ENCODE peak calls at places on chromosomes 13 and 19, in seven cellular contexts. F, N, L, K, P, Q and B are unnamed samples. For H3K36me3 and H3K4me1, the result is how much of the 10 kb centered on the place peaks cover.

GRCh38 chr13:92172191-92172590 is 773.8 kb downstream of the GPC5 start:
- DNase-seq in F (no peak), K (no peak), L (peak), P (no peak), N (peak), Q (no peak), B (no peak)

GRCh38 chr13:99007414-99007986 is 29.6 kb upstream of the DOCK9 start:
- DNase-seq in F (no peak), P (no peak), K (no peak), L (no peak), Q (no peak), N (no peak), B (no peak)

GRCh38 chr19:55112781-55113569 is 4.5 kb downstream of the PPP1R12C start:
- DNase-seq in P (no peak), K (no peak), N (no peak), Q (peak), L (no peak), F (no peak), B (no peak)

GRCh38 chr19:1422360-1422759 is 15.0 kb downstream of the DAZAP1 start:
- DNase-seq in N (no peak), P (no peak), K (no peak), L (no peak), Q (no peak), F (no peak), B (no peak)

GRCh38 chr13:27775943-27776342 is 16.3 kb upstream of the GSX1 start:
- DNase-seq in N (no peak), F (no peak), L (no peak), Q (peak), P (no peak), K (no peak), B (no peak)

GRCh38 chr19:6740589-6741348 is 1.3 kb downstream of the TRIP10 start:
- DNase-seq in P (peak), K (peak), N (peak), Q (peak), L (peak), F (peak), B (no peak)

GRCh38 chr19:46824887-46825730 is 25.5 kb downstream of the AP2S1 start:
- DNase-seq in Q (no peak), F (no peak), P (no peak), K (no peak), L (no peak), N (peak), B (no peak)

GRCh38 chr13:101959016-101959415 is 442.8 kb downstream of the FGF14 start:
- DNase-seq in L (no peak), P (no peak), N (no peak), K (no peak), Q (no peak), F (no peak), B (no peak)

GRCh38 chr13:112627161-112627560 is 39.2 kb upstream of the TUBGCP3 start:
- DNase-seq in L (no peak), K (no peak), Q (no peak), N (no peak), P (no peak), F (no peak), B (no peak)

GRCh38 chr13:36764536-36764935 is 54.5 kb upstream of the RFXAP start:
- DNase-seq in P (no peak), K (no peak), N (no peak), F (no peak), L (no peak), Q (no peak), B (no peak)

GRCh38 chr19:3653865-3654513 is 27.4 kb upstream of the CACTIN start:
- DNase-seq in F (no peak), K (no peak), N (peak), Q (peak), L (no peak), P (no peak), B (no peak)

GRCh38 chr19:3651684-3652083 is 25.1 kb upstream of the CACTIN start:
- DNase-seq in N (no peak), F (no peak), P (no peak), L (no peak), Q (no peak), K (no peak), B (no peak)

GRCh38 chr19:3653081-3653795 is 26.6 kb upstream of the CACTIN start:
- DNase-seq in Q (no peak), F (no peak), N (no peak), K (no peak), L (no peak), P (no peak), B (no peak)

GRCh38 chr19:3649888-3650287 is 23.3 kb upstream of the CACTIN start:
- DNase-seq in N (no peak), Q (peak), F (no peak), K (no peak), P (no peak), L (no peak), B (no peak)

GRCh38 chr19:3652422-3652821 is 25.8 kb upstream of the CACTIN start:
- DNase-seq in L (no peak), P (no peak), Q (no peak), K (no peak), N (no peak), F (no peak), B (no peak)
- H3K36me3 ChIP-seq in L (under half), P (under half), Q (under half), K (half or more), N (under half), F (under half), B (under half)

GRCh38 chr19:29211562-29212416 is 1.2 kb downstream of the UQCRFS1 start:
- DNase-seq in N (peak), K (no peak), Q (peak), F (no peak), P (no peak), L (peak), B (no peak)
- H3K4me2 ChIP-seq in N (peak), K (peak), Q (peak), F (peak), P (peak), L (peak), B (peak)

GRCh38 chr19:34180709-34181108 is 8.4 kb downstream of the LSM14A start:
- DNase-seq in N (no peak), F (no peak), Q (no peak), K (no peak), L (no peak), P (no peak), B (no peak)
- H3K4me1 ChIP-seq in N (half or more), F (half or more), Q (under half), K (under half), L (under half), P (under half), B (under half)

GRCh38 chr13:45401306-45401705 is 16.9 kb downstream of the SLC25A30 start:
- DNase-seq in P (no peak), K (no peak), Q (no peak), F (no peak), N (no peak), L (no peak), B (no peak)
- H3K36me3 ChIP-seq in P (under half), K (half or more), Q (under half), F (under half), N (under half), L (under half), B (under half)

DNA sequence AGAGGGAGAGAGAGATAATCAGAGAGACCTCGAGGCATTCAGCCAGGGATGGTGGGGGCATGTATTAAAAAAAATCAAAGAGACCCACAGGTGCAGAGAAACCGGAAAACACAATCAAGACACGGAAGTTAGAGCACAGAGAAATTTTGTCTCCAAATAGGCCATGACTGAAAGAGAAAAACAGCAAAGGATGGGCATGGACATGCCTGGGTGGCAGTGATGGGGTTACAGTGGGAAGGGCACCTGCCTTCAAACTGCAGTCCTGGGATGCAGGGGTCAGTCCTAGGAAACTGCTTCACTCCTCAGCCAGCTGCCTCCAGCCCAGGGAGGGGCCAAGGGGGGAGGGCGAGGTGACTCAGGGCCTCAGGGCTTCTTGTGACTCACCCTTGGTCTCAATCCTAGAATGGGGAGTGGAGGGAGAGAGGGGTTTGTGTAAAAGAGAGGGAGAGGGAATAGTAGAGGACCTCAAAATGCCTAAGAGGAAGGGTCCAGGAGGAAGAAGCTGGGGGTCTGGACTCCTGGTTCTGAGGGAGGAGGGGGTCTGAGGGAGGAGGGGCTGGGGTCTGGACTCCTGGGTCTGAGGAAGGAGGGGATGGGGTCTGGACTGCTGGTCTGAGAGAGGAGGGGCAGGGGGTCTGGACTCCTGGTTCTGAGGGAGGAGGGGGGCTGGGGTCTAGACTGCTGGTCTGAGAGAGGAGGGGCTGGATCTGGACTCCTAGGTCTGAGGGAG is 3.6 kb upstream of the KCNN4 start:
- DNase-seq in L (peak), K (no peak), F (peak), Q (no peak), P (peak), N (peak), B (no peak)
- H3K4me2 ChIP-seq in L (no peak), K (no peak), F (peak), Q (no peak), P (no peak), N (peak), B (peak)

GRCh38 chr19:15283141-15283885 is 49.0 kb downstream of the BRD4 start:
- DNase-seq in P (no peak), K (no peak), Q (no peak), F (no peak), N (peak), L (peak), B (no peak)
- H3K4me1 ChIP-seq in P (under half), K (under half), Q (half or more), F (half or more), N (half or more), L (under half), B (half or more)

DNA sequence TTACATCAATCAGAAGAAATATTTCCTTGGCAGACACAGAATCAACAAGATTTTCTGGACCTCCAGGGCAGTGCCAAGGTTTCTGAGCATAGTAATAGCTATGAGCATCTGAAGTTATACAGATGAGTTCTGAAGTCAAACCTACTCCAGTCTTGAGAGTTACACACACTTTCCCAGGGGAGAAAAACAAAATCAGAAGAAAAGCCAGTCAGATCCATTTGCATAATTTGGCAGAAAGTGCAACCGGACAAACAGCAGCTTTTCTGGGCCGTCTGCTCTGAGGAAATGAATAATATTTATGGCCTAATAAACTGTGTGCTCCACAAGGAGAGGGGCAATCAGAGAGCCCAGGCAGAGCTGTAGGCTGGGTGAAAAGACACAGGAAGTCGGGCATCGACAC is 93.1 kb downstream of the KL start:
- DNase-seq in P (no peak), F (no peak), Q (no peak), N (peak), L (no peak), K (no peak), B (no peak)
- H3K36me3 ChIP-seq in P (under half), F (under half), Q (under half), N (under half), L (half or more), K (under half), B (under half)

DNA sequence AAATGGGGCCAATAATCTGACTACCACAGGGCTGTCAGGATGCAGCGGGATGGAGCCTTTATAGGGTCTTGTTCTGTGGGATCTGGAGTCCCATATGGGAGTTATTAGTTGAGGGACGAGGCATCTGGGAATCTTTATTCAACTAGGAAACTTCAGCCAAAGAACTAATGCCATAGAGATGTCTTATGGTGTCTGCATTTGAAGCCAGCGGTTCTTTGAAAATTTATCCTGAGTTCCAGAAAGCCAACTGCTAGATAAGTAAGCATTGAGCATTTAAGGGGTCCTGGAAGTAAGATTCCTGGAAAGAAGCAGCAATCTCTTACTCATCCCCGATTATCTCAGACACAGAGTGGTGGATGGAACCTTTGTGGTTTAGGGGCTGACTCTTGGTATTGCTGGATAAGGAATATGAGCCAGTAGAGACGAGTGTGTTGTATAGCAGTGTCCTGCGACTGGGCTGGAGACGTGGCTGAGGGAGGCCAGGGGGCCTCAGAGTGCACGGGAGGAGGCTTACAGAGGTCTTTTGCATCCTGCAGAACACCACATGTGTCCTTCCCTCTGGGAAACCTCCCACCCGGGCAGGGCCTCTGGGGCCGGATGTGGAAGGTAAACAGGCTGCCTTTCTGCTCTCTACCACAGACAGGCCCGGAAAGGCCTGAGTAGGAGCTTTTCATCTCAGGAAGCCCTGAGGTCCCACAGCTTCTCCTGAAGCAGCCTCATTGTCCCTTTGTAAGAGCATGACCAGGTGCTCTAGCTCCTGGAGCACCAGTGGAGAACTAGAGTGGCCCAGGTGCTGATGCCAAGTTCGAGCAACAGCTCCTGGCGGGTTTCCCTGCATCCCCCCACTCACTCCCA is 28.8 kb downstream of the ACTN4 start:
- DNase-seq in F (no peak), L (peak), K (no peak), N (peak), P (peak), Q (no peak), B (no peak)
- H3K4me2 ChIP-seq in F (no peak), L (peak), K (no peak), N (no peak), P (no peak), Q (no peak), B (peak)

GRCh38 chr19:58556633-58557252 is 1.7 kb downstream of the UBE2M start:
- DNase-seq in N (no peak), L (no peak), Q (no peak), K (no peak), F (no peak), P (no peak), B (no peak)

GRCh38 chr19:58557253-58558065 is 952 bp downstream of the UBE2M start:
- DNase-seq in N (peak), P (no peak), F (no peak), L (no peak), K (no peak), Q (no peak), B (no peak)

GRCh38 chr19:58554494-58555368 is at the start of gene CHMP2A:
- DNase-seq in F (peak), Q (peak), K (peak), L (peak), N (peak), P (peak), B (no peak)

GRCh38 chr19:58555369-58555885 is 522 bp upstream of the CHMP2A start:
- DNase-seq in P (no peak), L (no peak), K (no peak), N (no peak), F (no peak), Q (no peak), B (no peak)

DNA sequence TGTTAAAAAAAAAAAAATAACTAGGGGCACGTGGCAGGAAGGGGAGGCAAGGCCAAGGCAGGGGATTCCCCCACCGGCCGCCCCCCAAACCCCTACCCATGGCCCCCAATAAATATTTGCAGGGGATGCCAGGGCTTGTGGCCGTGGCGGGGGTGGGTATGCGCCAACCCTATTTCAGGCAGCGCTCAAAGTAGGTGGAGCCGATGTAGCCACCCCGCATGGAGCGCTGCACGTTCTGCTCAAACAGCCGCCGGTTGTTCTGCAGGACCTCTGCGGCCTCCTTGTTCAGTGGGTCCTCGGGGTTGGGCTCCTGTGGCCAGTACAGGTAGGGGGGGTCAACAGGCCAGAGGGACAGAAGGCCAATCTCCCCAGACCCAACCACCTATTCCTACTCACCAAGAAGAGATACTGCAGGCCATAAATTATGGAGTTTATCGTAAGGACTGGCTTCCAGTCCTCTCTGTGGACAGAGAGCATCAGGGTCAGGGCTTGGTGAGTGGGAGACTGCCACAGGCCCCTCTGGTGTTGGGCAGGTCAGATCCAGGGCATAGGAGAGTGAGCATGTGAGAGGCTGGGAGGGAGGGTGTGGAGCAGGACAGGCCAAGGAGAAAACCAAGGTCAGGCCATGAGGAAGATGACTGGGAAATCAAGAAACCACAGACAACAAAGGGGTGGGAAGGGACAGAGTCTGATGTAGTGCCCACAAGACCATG is 1.2 kb upstream of the CHMP2A start:
- DNase-seq in Q (no peak), L (no peak), K (no peak), F (no peak), P (no peak), N (no peak), B (no peak)
- H3K4me1 ChIP-seq in Q (under half), L (under half), K (under half), F (under half), P (under half), N (under half), B (under half)

DNA sequence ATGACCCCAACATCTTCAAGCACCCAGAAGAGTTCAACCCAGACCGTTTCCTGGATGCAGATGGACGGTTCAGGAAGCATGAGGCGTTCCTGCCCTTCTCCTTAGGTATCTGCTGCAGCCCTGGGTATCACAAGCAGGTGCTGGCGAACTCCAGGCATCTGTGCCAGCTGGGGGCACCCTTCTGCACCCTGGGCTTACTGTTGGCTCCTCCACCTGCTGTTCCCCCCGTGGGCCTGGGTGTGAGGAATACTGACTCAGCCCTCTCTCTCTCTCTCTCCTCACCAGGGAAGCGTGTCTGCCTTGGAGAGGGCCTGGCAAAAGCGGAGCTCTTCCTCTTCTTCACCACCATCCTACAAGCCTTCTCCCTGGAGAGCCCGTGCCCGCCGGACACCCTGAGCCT is 13.0 kb downstream of the CYP2S1 start:
- DNase-seq in N (peak), F (no peak), K (no peak), P (no peak), Q (no peak), L (no peak), B (no peak)
- H3K36me3 ChIP-seq in N (under half), F (under half), K (under half), P (under half), Q (under half), L (under half), B (under half)